ENCODE peak calls at places on chromosome 9, in six cellular contexts. D is stimulated activated CD8-positive, alpha-beta memory T cell treated with anti-CD3 and anti-CD28 coated beads, Interleukin-12 subunit alpha, Interleukin-12 subunit beta, amount 100 ng/mL, for 1 hour; I is T-helper 2 cell; Y is tibial artery; P is NAMALWA; B is glomerular endothelial cell. F is an unnamed sample.

GRCh38 chr9:128634111-128634510 is 22.5 kb downstream of the DYNC2I2 start:
- DNase-seq in Y (no peak), P (no peak), D (no peak), B (no peak), I (no peak), F (no peak)

GRCh38 chr9:3161912-3162311 is 318.0 kb upstream of the PUM3 start:
- DNase-seq in Y (no peak), D (no peak), P (no peak), I (no peak), B (no peak), F (no peak)

GRCh38 chr9:107360098-107360497 is 77.0 kb downstream of the RAD23B start:
- DNase-seq in D (no peak), Y (no peak), P (no peak), I (no peak), B (no peak), F (no peak)

GRCh38 chr9:79123419-79123818 is 448.3 kb upstream of the TLE4 start:
- DNase-seq in D (no peak), I (no peak), B (no peak), P (no peak), Y (no peak), F (no peak)

GRCh38 chr9:6055213-6055612 is 39.8 kb upstream of the RANBP6 start:
- DNase-seq in B (peak; percentile 82), I (peak; percentile 80), Y (no peak), D (peak; percentile 21), P (peak; percentile 92), F (peak; percentile 27)

GRCh38 chr9:94649100-94649855 is 10.0 kb upstream of the FBP1 start:
- DNase-seq in B (no peak), I (no peak), D (no peak), Y (no peak), P (no peak), F (no peak)

GRCh38 chr9:87442451-87442850 is 55.2 kb upstream of the DAPK1 start:
- DNase-seq in D (no peak), I (no peak), B (no peak), Y (no peak), P (no peak), F (no peak)

GRCh38 chr9:73067074-73067473 is 84.6 kb upstream of the ANXA1 start:
- DNase-seq in I (peak; percentile 3), D (no peak), B (no peak), Y (no peak), P (peak; percentile 33), F (no peak)

GRCh38 chr9:3880851-3881250 is 355.1 kb upstream of the RFX3 start:
- DNase-seq in P (no peak), B (no peak), I (peak; percentile 94), Y (no peak), D (no peak), F (no peak)

GRCh38 chr9:4344946-4345345 is 45.1 kb upstream of the GLIS3 start:
- DNase-seq in P (no peak), B (no peak), D (no peak), Y (no peak), I (peak; percentile 32), F (no peak)

GRCh38 chr9:108209132-108209700 is 646.6 kb downstream of the ACTL7B start:
- DNase-seq in I (no peak), Y (no peak), B (no peak), P (no peak), D (no peak), F (no peak)

GRCh38 chr9:99605016-99605743 is 216.5 kb upstream of the NR4A3 start:
- DNase-seq in D (no peak), B (no peak), Y (no peak), I (no peak), P (no peak), F (no peak)

GRCh38 chr9:76651114-76651697 is 113.0 kb upstream of the PCA3 start:
- DNase-seq in I (no peak), Y (no peak), P (peak; percentile 11), B (no peak), D (no peak), F (no peak)

GRCh38 chr9:114388764-114389375 is 1.1 kb upstream of the AKNA start:
- DNase-seq in D (no peak), P (peak; percentile 46), Y (no peak), I (no peak), B (no peak), F (no peak)

GRCh38 chr9:34185778-34186551 is 7.1 kb downstream of the UBAP1 start:
- DNase-seq in I (peak; percentile 77), P (peak; percentile 48), Y (peak; percentile 67), B (peak; percentile 81), D (no peak), F (no peak)

GRCh38 chr9:134410078-134410834 is 84.0 kb downstream of the RXRA start:
- DNase-seq in Y (no peak), B (no peak), P (no peak), I (no peak), D (no peak), F (no peak)

GRCh38 chr9:3946840-3947239 is 353.0 kb downstream of the GLIS3 start:
- DNase-seq in B (no peak), Y (no peak), D (no peak), P (no peak), I (no peak), F (no peak)

GRCh38 chr9:127153484-127153883 is 31.0 kb upstream of the ANGPTL2 start:
- DNase-seq in I (no peak), D (no peak), B (no peak), Y (no peak), P (no peak), F (no peak)

GRCh38 chr9:111316796-111317195 is 13.2 kb downstream of the OR2K2 start:
- DNase-seq in I (no peak), Y (no peak), D (no peak), P (no peak), B (no peak), F (no peak)

GRCh38 chr9:132943677-132944293 is 631 bp downstream of the TSC1 start:
- DNase-seq in I (peak; percentile 20), Y (no peak), P (peak; percentile 86), B (no peak), D (no peak), F (peak; percentile 2)

GRCh38 chr9:95505676-95506437 is 10.9 kb downstream of the PTCH1 start:
- DNase-seq in I (peak; percentile 33), Y (no peak), D (no peak), P (peak; percentile 69), B (no peak), F (no peak)

GRCh38 chr9:118596374-118597015 is 772.7 kb downstream of the BRINP1 start:
- DNase-seq in D (no peak), Y (no peak), B (no peak), I (no peak), P (no peak), F (no peak)

GRCh38 chr9:133948571-133949485 is 43.3 kb downstream of the VAV2 start:
- DNase-seq in I (no peak), Y (no peak), D (no peak), B (no peak), P (no peak), F (no peak)

GRCh38 chr9:31519011-31519410 is 865.4 kb upstream of the ACO1 start:
- DNase-seq in I (peak; percentile 21), D (no peak), P (peak; percentile 25), Y (no peak), B (no peak), F (no peak)

GRCh38 chr9:737400-738120 is 103.9 kb upstream of the DMRT1 start:
- DNase-seq in D (no peak), Y (no peak), P (no peak), I (no peak), B (no peak), F (no peak)

GRCh38 chr9:112338561-112338960 is 5.1 kb upstream of the PTBP3 start:
- DNase-seq in P (no peak), I (no peak), D (no peak), B (no peak), Y (no peak), F (no peak)